ENCODE peak calls at places on chromosomes 2 and 18, in seven cellular contexts. E is AG04450, U is HCT116, Y is spleen, F is AG10803, G is heart right ventricle, H is left ventricle myocardium inferior. I is an unnamed sample.

GRCh38 chr2:16664052-16664731 is 1.4 kb downstream of the CYRIA start:
- DNase-seq in G (peak; percentile 46), U (no peak), E (peak; percentile 71), F (peak; percentile 37), H (no peak), Y (peak; percentile 85), I (no peak)

GRCh38 chr2:175871949-175872348 is 130.1 kb downstream of the LNPK start:
- DNase-seq in H (peak; percentile 19), E (no peak), G (no peak), U (no peak), Y (no peak), F (no peak), I (no peak)

GRCh38 chr2:40625849-40626248 is 174.0 kb upstream of the SLC8A1 start:
- DNase-seq in G (no peak), Y (no peak), F (peak; percentile 80), E (peak; percentile 36), H (no peak), U (no peak), I (no peak)

GRCh38 chr2:72378737-72379346 is 231.2 kb upstream of the CYP26B1 start:
- DNase-seq in E (no peak), U (no peak), G (no peak), H (no peak), Y (no peak), F (no peak), I (no peak)

GRCh38 chr2:158487419-158487818 is 30.7 kb downstream of the PKP4 start:
- DNase-seq in G (no peak), U (no peak), H (no peak), F (peak; percentile 69), Y (no peak), E (peak; percentile 52), I (no peak)

GRCh38 chr2:127037456-127037855 is 69.5 kb downstream of the BIN1 start:
- DNase-seq in F (no peak), Y (no peak), H (no peak), U (no peak), E (no peak), G (no peak), I (no peak)

GRCh38 chr2:219772103-219772502 is 144.7 kb downstream of the SLC4A3 start:
- DNase-seq in G (no peak), F (no peak), H (no peak), U (no peak), E (no peak), Y (no peak), I (no peak)

GRCh38 chr18:12862467-12862866 is 21.6 kb downstream of the PTPN2 start:
- DNase-seq in F (no peak), H (no peak), G (no peak), Y (no peak), E (no peak), U (no peak), I (no peak)

GRCh38 chr2:223897669-223898314 is 47.3 kb downstream of the WDFY1 start:
- DNase-seq in U (no peak), F (no peak), Y (no peak), E (no peak), H (no peak), G (no peak), I (peak; percentile 24)

GRCh38 chr2:223901311-223901710 is 43.8 kb downstream of the WDFY1 start:
- DNase-seq in Y (no peak), F (no peak), U (no peak), G (no peak), E (no peak), H (no peak), I (no peak)

GRCh38 chr2:223900531-223900930 is 44.6 kb downstream of the WDFY1 start:
- DNase-seq in U (no peak), Y (no peak), H (no peak), F (no peak), E (no peak), G (no peak), I (no peak)

GRCh38 chr2:223900066-223900465 is 45.1 kb downstream of the WDFY1 start:
- DNase-seq in F (no peak), E (no peak), H (no peak), U (no peak), Y (no peak), G (no peak), I (no peak)

GRCh38 chr2:223901854-223902253 is 43.3 kb downstream of the WDFY1 start:
- DNase-seq in Y (no peak), E (no peak), G (no peak), H (no peak), U (no peak), F (no peak), I (no peak)
- TF ChIP-seq CTCF in Y (no peak), E (no peak), G (no peak), H (no peak), U (no peak), F (no peak), I (no peak)

GRCh38 chr2:46804794-46805193 is 110.8 kb downstream of the MCFD2 start:
- DNase-seq in E (no peak), Y (no peak), H (no peak), U (no peak), F (peak; percentile 83), G (no peak), I (no peak)

GRCh38 chr2:46803911-46804670 is 111.5 kb downstream of the MCFD2 start:
- DNase-seq in U (peak; percentile 68), H (no peak), G (no peak), E (peak; percentile 79), Y (no peak), F (peak; percentile 97), I (no peak)

GRCh38 chr2:46801731-46802664 is 113.6 kb downstream of the MCFD2 start:
- DNase-seq in H (no peak), Y (no peak), U (no peak), E (no peak), F (peak; percentile 66), G (no peak), I (no peak)

GRCh38 chr2:46803551-46803885 is 112.1 kb downstream of the MCFD2 start:
- DNase-seq in Y (no peak), H (no peak), E (no peak), G (no peak), F (no peak), U (no peak), I (no peak)

DNA sequence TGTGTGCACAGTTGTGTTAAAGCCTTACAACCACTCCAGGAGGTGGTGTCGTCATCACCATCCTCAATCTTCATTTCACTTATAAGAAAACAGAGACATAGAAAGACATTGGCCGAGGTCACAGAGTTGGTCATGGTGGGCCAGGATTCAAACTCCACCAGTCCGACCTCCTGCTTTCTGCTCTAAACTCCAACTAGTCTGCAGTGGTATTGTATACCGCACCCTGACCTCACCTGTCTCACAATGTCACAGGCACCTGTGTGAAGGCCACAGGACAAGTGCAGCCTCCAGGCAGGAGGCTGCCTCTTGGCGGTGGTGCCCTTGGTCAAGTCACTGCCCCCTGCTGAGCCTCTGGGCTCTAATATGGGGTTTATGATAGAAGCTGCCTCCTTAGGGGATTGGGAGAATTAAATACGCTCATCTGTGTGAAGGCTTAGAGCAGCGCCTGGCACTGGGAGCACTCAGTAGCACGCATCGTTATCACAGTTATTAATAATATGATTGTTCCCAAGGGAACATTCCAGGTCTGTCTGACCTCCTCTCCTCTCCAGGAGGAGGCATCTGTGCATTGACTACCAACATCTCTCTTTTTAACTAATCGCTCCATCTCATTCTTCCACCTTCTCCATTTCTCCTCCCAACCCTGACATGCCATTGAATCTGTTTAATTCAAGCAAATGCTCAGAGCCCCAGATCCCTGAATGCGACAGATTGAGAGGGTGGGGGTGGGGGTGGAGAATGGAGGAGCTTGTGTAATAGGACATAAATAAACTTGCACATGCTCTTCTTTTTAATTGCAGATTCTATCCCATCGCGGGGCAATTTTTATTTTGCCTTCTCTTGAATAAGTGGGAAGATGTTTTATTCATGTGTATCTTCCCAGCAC is 112.7 kb downstream of the MCFD2 start:
- DNase-seq in E (no peak), F (no peak), U (no peak), H (no peak), G (no peak), Y (no peak), I (no peak)
- TF ChIP-seq CTCF in E (no peak), F (peak; percentile 7), U (peak; percentile 24), H (peak; percentile 48), G (peak; percentile 14), Y (no peak), I (no peak)

GRCh38 chr18:58558514-58558913 is 70.4 kb downstream of the ALPK2 start:
- DNase-seq in E (no peak), H (no peak), U (no peak), G (no peak), Y (no peak), F (no peak), I (no peak)
- TF ChIP-seq CTCF in E (peak; percentile 1), H (peak; percentile 22), U (no peak), G (no peak), Y (no peak), F (no peak), I (no peak)

DNA sequence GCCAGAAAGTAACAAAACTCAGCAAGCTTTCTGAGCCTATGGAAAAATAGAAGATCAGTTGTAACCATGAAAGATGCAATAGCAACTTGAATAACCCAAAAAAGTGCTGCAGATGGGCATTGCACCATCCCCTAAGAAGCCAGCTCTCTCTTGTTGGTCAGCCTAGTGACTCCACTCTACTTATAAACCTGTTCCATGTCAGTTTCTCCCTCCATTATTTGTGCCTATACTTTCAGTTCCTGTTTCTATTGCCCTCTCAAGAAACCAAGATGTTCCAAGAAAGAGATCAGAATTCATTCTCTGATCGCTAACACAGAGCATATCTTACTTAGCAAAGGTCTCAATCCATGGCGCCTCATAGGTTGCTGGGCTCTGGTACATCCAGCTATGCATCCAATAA is 170.3 kb upstream of the MAP2 start:
- DNase-seq in E (no peak), Y (no peak), F (no peak), U (no peak), G (no peak), H (no peak), I (no peak)
- TF ChIP-seq CTCF in E (no peak), Y (no peak), F (no peak), U (no peak), G (no peak), H (no peak), I (no peak)

I was measured in activated CD8-positive, alpha-beta T cell treated with anti-CD3 and anti-CD28 coated beads for 36 hours.